ENCODE peak calls at places on chromosomes 3 and 15, in five cellular contexts. One of them, this sample, is unnamed.

GRCh38 chr3:126501054-126501453 is 16.5 kb downstream of the UROC1 start:
- ATAC-seq in gastroesophageal sphincter: no peak
- ATAC-seq in RWPE2: no peak
- ATAC-seq in left cardiac atrium: no peak
- ATAC-seq in heart left ventricle: no peak
- ATAC-seq in this sample: no peak

GRCh38 chr15:66746231-66746605 is 44.2 kb downstream of the SMAD6 start:
- ATAC-seq in left cardiac atrium: no peak
- ATAC-seq in gastroesophageal sphincter: no peak
- ATAC-seq in heart left ventricle: peak
- ATAC-seq in RWPE2: no peak
- ATAC-seq in this sample: no peak

GRCh38 chr15:57045741-57046382 is 127.4 kb downstream of the TCF12 start:
- ATAC-seq in gastroesophageal sphincter: no peak
- ATAC-seq in RWPE2: no peak
- ATAC-seq in heart left ventricle: no peak
- ATAC-seq in left cardiac atrium: no peak
- ATAC-seq in this sample: peak

GRCh38 chr15:81239190-81239589 is 42.5 kb downstream of the IL16 start:
- ATAC-seq in RWPE2: no peak
- ATAC-seq in gastroesophageal sphincter: peak
- ATAC-seq in left cardiac atrium: peak
- ATAC-seq in heart left ventricle: no peak
- ATAC-seq in this sample: no peak

GRCh38 chr3:152219225-152219624 is 49.5 kb upstream of the MBNL1 start:
- ATAC-seq in heart left ventricle: no peak
- ATAC-seq in RWPE2: no peak
- ATAC-seq in left cardiac atrium: no peak
- ATAC-seq in gastroesophageal sphincter: peak
- ATAC-seq in this sample: no peak

GRCh38 chr3:124057453-124057852 is 65.5 kb upstream of the ROPN1 start:
- ATAC-seq in left cardiac atrium: peak
- ATAC-seq in RWPE2: no peak
- ATAC-seq in heart left ventricle: peak
- ATAC-seq in gastroesophageal sphincter: no peak
- ATAC-seq in this sample: no peak

GRCh38 chr3:9676780-9677179 is 26.9 kb upstream of the CPNE9 start:
- ATAC-seq in gastroesophageal sphincter: no peak
- ATAC-seq in heart left ventricle: no peak
- ATAC-seq in RWPE2: no peak
- ATAC-seq in left cardiac atrium: no peak
- ATAC-seq in this sample: no peak

GRCh38 chr3:114879059-114880031 is 267.7 kb downstream of the ZBTB20 start:
- ATAC-seq in heart left ventricle: peak
- ATAC-seq in gastroesophageal sphincter: peak
- ATAC-seq in left cardiac atrium: peak
- ATAC-seq in RWPE2: peak
- ATAC-seq in this sample: peak

GRCh38 chr3:146817705-146818104 is 212.6 kb upstream of the PLSCR5 start:
- ATAC-seq in gastroesophageal sphincter: no peak
- ATAC-seq in RWPE2: peak
- ATAC-seq in heart left ventricle: no peak
- ATAC-seq in left cardiac atrium: no peak
- ATAC-seq in this sample: no peak

GRCh38 chr15:40737048-40737447 is 18.0 kb downstream of the RMDN3 start:
- ATAC-seq in left cardiac atrium: no peak
- ATAC-seq in RWPE2: no peak
- ATAC-seq in gastroesophageal sphincter: no peak
- ATAC-seq in heart left ventricle: no peak
- ATAC-seq in this sample: no peak

GRCh38 chr3:3196148-3196861 is 16.8 kb upstream of the CRBN start:
- ATAC-seq in RWPE2: no peak
- ATAC-seq in gastroesophageal sphincter: no peak
- ATAC-seq in left cardiac atrium: no peak
- ATAC-seq in heart left ventricle: no peak
- ATAC-seq in this sample: no peak

GRCh38 chr3:65597225-65597951 is 441.3 kb downstream of the MAGI1 start:
- ATAC-seq in gastroesophageal sphincter: no peak
- ATAC-seq in RWPE2: no peak
- ATAC-seq in heart left ventricle: peak
- ATAC-seq in left cardiac atrium: peak
- ATAC-seq in this sample: no peak

GRCh38 chr3:72048873-72049272 is 263.9 kb upstream of the PROK2 start:
- ATAC-seq in gastroesophageal sphincter: no peak
- ATAC-seq in left cardiac atrium: no peak
- ATAC-seq in RWPE2: no peak
- ATAC-seq in heart left ventricle: no peak
- ATAC-seq in this sample: no peak

GRCh38 chr15:81379269-81379668 is 5.3 kb upstream of the TMC3 start:
- ATAC-seq in RWPE2: no peak
- ATAC-seq in left cardiac atrium: peak
- ATAC-seq in heart left ventricle: peak
- ATAC-seq in gastroesophageal sphincter: peak
- ATAC-seq in this sample: no peak

GRCh38 chr3:43769471-43770425 is 79.0 kb downstream of the ABHD5 start:
- ATAC-seq in left cardiac atrium: peak
- ATAC-seq in gastroesophageal sphincter: peak
- ATAC-seq in heart left ventricle: peak
- ATAC-seq in RWPE2: peak
- ATAC-seq in this sample: peak

GRCh38 chr3:106006571-106006970 is 137.8 kb upstream of the CBLB start:
- ATAC-seq in gastroesophageal sphincter: no peak
- ATAC-seq in heart left ventricle: no peak
- ATAC-seq in RWPE2: no peak
- ATAC-seq in left cardiac atrium: no peak
- ATAC-seq in this sample: no peak

GRCh38 chr3:168511428-168512014 is 415.8 kb upstream of the GOLIM4 start:
- ATAC-seq in gastroesophageal sphincter: no peak
- ATAC-seq in heart left ventricle: no peak
- ATAC-seq in RWPE2: no peak
- ATAC-seq in left cardiac atrium: no peak
- ATAC-seq in this sample: no peak

GRCh38 chr3:167740961-167741587 is 5.6 kb downstream of the SERPINI1 start:
- ATAC-seq in gastroesophageal sphincter: no peak
- ATAC-seq in RWPE2: peak
- ATAC-seq in heart left ventricle: peak
- ATAC-seq in left cardiac atrium: peak
- ATAC-seq in this sample: peak

GRCh38 chr15:100205549-100206295 is 136.1 kb downstream of the ADAMTS17 start:
- ATAC-seq in gastroesophageal sphincter: no peak
- ATAC-seq in heart left ventricle: no peak
- ATAC-seq in RWPE2: no peak
- ATAC-seq in left cardiac atrium: no peak
- ATAC-seq in this sample: no peak

GRCh38 chr3:27728195-27729087 is 6.3 kb upstream of the EOMES start:
- ATAC-seq in left cardiac atrium: peak
- ATAC-seq in heart left ventricle: no peak
- ATAC-seq in RWPE2: no peak
- ATAC-seq in gastroesophageal sphincter: no peak
- ATAC-seq in this sample: peak

GRCh38 chr3:183626877-183627594 is 8.4 kb upstream of the KLHL24 start:
- ATAC-seq in gastroesophageal sphincter: peak
- ATAC-seq in heart left ventricle: peak
- ATAC-seq in left cardiac atrium: peak
- ATAC-seq in RWPE2: no peak
- ATAC-seq in this sample: no peak

GRCh38 chr3:54426431-54426830 is 304.1 kb downstream of the CACNA2D3 start:
- ATAC-seq in heart left ventricle: no peak
- ATAC-seq in gastroesophageal sphincter: no peak
- ATAC-seq in RWPE2: no peak
- ATAC-seq in left cardiac atrium: no peak
- ATAC-seq in this sample: no peak

GRCh38 chr3:156511987-156512677 is 42.8 kb downstream of the SSR3 start:
- ATAC-seq in left cardiac atrium: no peak
- ATAC-seq in gastroesophageal sphincter: no peak
- ATAC-seq in heart left ventricle: no peak
- ATAC-seq in RWPE2: no peak
- ATAC-seq in this sample: no peak

GRCh38 chr3:45153658-45154437 is 7.7 kb upstream of the CDCP1 start:
- ATAC-seq in heart left ventricle: no peak
- ATAC-seq in RWPE2: no peak
- ATAC-seq in gastroesophageal sphincter: no peak
- ATAC-seq in left cardiac atrium: no peak
- ATAC-seq in this sample: no peak

GRCh38 chr15:91694131-91694828 is 159.2 kb upstream of the SLCO3A1 start:
- ATAC-seq in heart left ventricle: peak
- ATAC-seq in RWPE2: peak
- ATAC-seq in left cardiac atrium: peak
- ATAC-seq in gastroesophageal sphincter: peak
- ATAC-seq in this sample: no peak

GRCh38 chr3:170076715-170077238 is 39.0 kb downstream of the GPR160 start:
- ATAC-seq in gastroesophageal sphincter: no peak
- ATAC-seq in heart left ventricle: no peak
- ATAC-seq in left cardiac atrium: no peak
- ATAC-seq in RWPE2: no peak
- ATAC-seq in this sample: no peak

GRCh38 chr3:127413318-127413673 is 125.5 kb upstream of the PRR20G start:
- ATAC-seq in heart left ventricle: no peak
- ATAC-seq in RWPE2: no peak
- ATAC-seq in left cardiac atrium: no peak
- ATAC-seq in gastroesophageal sphincter: no peak
- ATAC-seq in this sample: no peak

GRCh38 chr15:40029979-40030893 is 8.7 kb downstream of the SRP14 start:
- ATAC-seq in RWPE2: no peak
- ATAC-seq in gastroesophageal sphincter: no peak
- ATAC-seq in heart left ventricle: peak
- ATAC-seq in left cardiac atrium: peak
- ATAC-seq in this sample: no peak

GRCh38 chr3:197292083-197293042 is 6.0 kb downstream of the DLG1 start:
- ATAC-seq in RWPE2: no peak
- ATAC-seq in left cardiac atrium: no peak
- ATAC-seq in gastroesophageal sphincter: no peak
- ATAC-seq in heart left ventricle: no peak
- ATAC-seq in this sample: no peak

GRCh38 chr3:173690542-173690941 is 293.0 kb downstream of the NLGN1 start:
- ATAC-seq in heart left ventricle: no peak
- ATAC-seq in left cardiac atrium: no peak
- ATAC-seq in gastroesophageal sphincter: no peak
- ATAC-seq in RWPE2: no peak
- ATAC-seq in this sample: no peak

GRCh38 chr3:28901029-28901428 is 379.8 kb upstream of the RBMS3 start:
- ATAC-seq in gastroesophageal sphincter: no peak
- ATAC-seq in left cardiac atrium: no peak
- ATAC-seq in heart left ventricle: no peak
- ATAC-seq in RWPE2: no peak
- ATAC-seq in this sample: no peak

GRCh38 chr3:8505621-8506020 is 4.0 kb downstream of the LMCD1 start:
- ATAC-seq in gastroesophageal sphincter: no peak
- ATAC-seq in RWPE2: no peak
- ATAC-seq in left cardiac atrium: no peak
- ATAC-seq in heart left ventricle: no peak
- ATAC-seq in this sample: no peak

GRCh38 chr3:13839766-13840340 is 40.0 kb downstream of the WNT7A start:
- ATAC-seq in RWPE2: peak
- ATAC-seq in heart left ventricle: no peak
- ATAC-seq in gastroesophageal sphincter: no peak
- ATAC-seq in left cardiac atrium: no peak
- ATAC-seq in this sample: no peak

GRCh38 chr3:187994221-187995085 is 159.5 kb upstream of the LPP start:
- ATAC-seq in gastroesophageal sphincter: no peak
- ATAC-seq in heart left ventricle: no peak
- ATAC-seq in left cardiac atrium: no peak
- ATAC-seq in RWPE2: no peak
- ATAC-seq in this sample: no peak

GRCh38 chr3:49017978-49018706 is at the start of gene DALRD3:
- ATAC-seq in left cardiac atrium: peak
- ATAC-seq in RWPE2: peak
- ATAC-seq in gastroesophageal sphincter: no peak
- ATAC-seq in heart left ventricle: no peak
- ATAC-seq in this sample: peak

GRCh38 chr15:63244976-63245645 is 32.3 kb upstream of the APH1B start:
- ATAC-seq in left cardiac atrium: no peak
- ATAC-seq in heart left ventricle: peak
- ATAC-seq in RWPE2: no peak
- ATAC-seq in gastroesophageal sphincter: no peak
- ATAC-seq in this sample: no peak

GRCh38 chr15:98953000-98953776 is 54.4 kb downstream of the PGPEP1L start:
- ATAC-seq in gastroesophageal sphincter: no peak
- ATAC-seq in left cardiac atrium: peak
- ATAC-seq in heart left ventricle: peak
- ATAC-seq in RWPE2: no peak
- ATAC-seq in this sample: no peak

GRCh38 chr3:28171962-28172361 is 69.5 kb upstream of the CMC1 start:
- ATAC-seq in RWPE2: no peak
- ATAC-seq in left cardiac atrium: no peak
- ATAC-seq in heart left ventricle: no peak
- ATAC-seq in gastroesophageal sphincter: no peak
- ATAC-seq in this sample: no peak

This sample was measured in stimulated activated memory B cell treated with anti-CD40 and anti-IgM and Interleukin-4, amounts not matched to agents 10 μg/mL and 1 μg/mL and 100 μg/mL, for 72 hours.